ENCODE peak calls at places on chromosome 10, in four cellular contexts. M is suprapubic skin, O is AG04450, R is A549. T is an unnamed sample.

GRCh38 chr10:113026679-113027078 is 76.6 kb downstream of the TCF7L2 start:
- DNase-seq in R (no peak), M (no peak), O (peak), T (no peak)

GRCh38 chr10:98482096-98482495 is 35.4 kb upstream of the HPS1 start:
- DNase-seq in O (no peak), R (no peak), M (no peak), T (no peak)

GRCh38 chr10:6148908-6149307 is 53.8 kb upstream of the PFKFB3 start:
- DNase-seq in R (no peak), M (no peak), O (no peak), T (no peak)

GRCh38 chr10:17645591-17646345 is 1.8 kb downstream of the STAM start:
- DNase-seq in M (no peak), O (no peak), R (no peak), T (no peak)

GRCh38 chr10:127012769-127013152 is 107.5 kb downstream of the DOCK1 start:
- DNase-seq in O (no peak), M (peak), R (no peak), T (no peak)

GRCh38 chr10:112728118-112728963 is 221.7 kb upstream of the TCF7L2 start:
- DNase-seq in O (no peak), R (no peak), M (no peak), T (no peak)

GRCh38 chr10:52451817-52452216 is 137.7 kb downstream of the DKK1 start:
- DNase-seq in M (no peak), R (peak), O (no peak), T (no peak)

GRCh38 chr10:95388539-95388938 is 97.7 kb upstream of the PDLIM1 start:
- DNase-seq in M (no peak), O (no peak), R (peak), T (no peak)

GRCh38 chr10:108422286-108422685 is 1257.8 kb upstream of the SORCS1 start:
- DNase-seq in M (no peak), O (no peak), R (no peak), T (no peak)

GRCh38 chr10:6347391-6347951 is 144.7 kb downstream of the PFKFB3 start:
- DNase-seq in M (no peak), R (no peak), O (no peak), T (no peak)

GRCh38 chr10:127908106-127908957 is 1.4 kb downstream of the PTPRE start:
- DNase-seq in O (no peak), M (no peak), R (no peak), T (peak)

GRCh38 chr10:109698121-109698520 is 225.2 kb downstream of the XPNPEP1 start:
- DNase-seq in O (no peak), R (no peak), M (no peak), T (no peak)

GRCh38 chr10:87935290-87936141 is 72.1 kb downstream of the PTEN start:
- DNase-seq in O (peak), R (no peak), M (no peak), T (no peak)

GRCh38 chr10:89151857-89152256 is 55.3 kb downstream of the CH25H start:
- DNase-seq in O (peak), R (no peak), M (no peak), T (no peak)

GRCh38 chr10:62148155-62148554 is 120.5 kb downstream of the RTKN2 start:
- DNase-seq in M (no peak), O (no peak), R (no peak), T (no peak)

GRCh38 chr10:10629512-10629911 is 388.2 kb upstream of the CELF2 start:
- DNase-seq in M (no peak), R (no peak), O (no peak), T (no peak)

GRCh38 chr10:120805014-120805805 is 46.0 kb upstream of the WDR11 start:
- DNase-seq in R (no peak), M (no peak), O (no peak), T (no peak)

GRCh38 chr10:15280462-15280861 is 90.6 kb downstream of the FAM171A1 start:
- DNase-seq in M (no peak), O (no peak), R (no peak), T (no peak)

GRCh38 chr10:12357525-12358151 is 8.3 kb downstream of the CAMK1D start:
- DNase-seq in O (no peak), M (no peak), R (no peak), T (no peak)

GRCh38 chr10:50316695-50317648 is 65.7 kb upstream of the ASAH2 start:
- DNase-seq in O (no peak), M (no peak), R (no peak), T (no peak)

GRCh38 chr10:95327367-95327766 is 36.6 kb upstream of the PDLIM1 start:
- DNase-seq in R (no peak), O (no peak), M (no peak), T (peak)

GRCh38 chr10:47383254-47384147 is 592 bp downstream of the ZNF488 start:
- DNase-seq in M (no peak), R (no peak), O (no peak), T (no peak)

GRCh38 chr10:119501690-119502089 is 40.8 kb downstream of the RGS10 start:
- DNase-seq in M (no peak), R (no peak), O (no peak), T (no peak)

GRCh38 chr10:11555556-11555955 is 55.9 kb downstream of the USP6NL start:
- DNase-seq in M (no peak), O (no peak), R (no peak), T (no peak)

GRCh38 chr10:127406018-127406550 is 143.0 kb upstream of the NPS start:
- DNase-seq in M (peak), O (no peak), R (no peak), T (peak)

GRCh38 chr10:91575044-91575610 is 57.7 kb downstream of the PPP1R3C start:
- DNase-seq in M (no peak), R (no peak), O (no peak), T (no peak)

GRCh38 chr10:115355162-115355760 is 262.1 kb downstream of the ATRNL1 start:
- DNase-seq in R (peak), O (peak), M (no peak), T (no peak)

GRCh38 chr10:31172925-31173324 is 141.3 kb upstream of the ZNF438 start:
- DNase-seq in M (no peak), R (no peak), O (no peak), T (no peak)

GRCh38 chr10:71743866-71744265 is 24.3 kb upstream of the C10orf105 start:
- DNase-seq in R (no peak), M (no peak), O (no peak), T (no peak)
- TF ChIP-seq CTCF in R (no peak), M (no peak), O (no peak), T (no peak)

GRCh38 chr10:97292097-97292861 is at the start of gene ARHGAP19:
- DNase-seq in R (peak), M (peak), O (peak), T (peak)
- TF ChIP-seq CTCF in R (peak), M (no peak), O (peak), T (no peak)

GRCh38 chr10:78964952-78965633 is 103.7 kb upstream of the ZMIZ1 start:
- DNase-seq in R (peak), O (no peak), M (no peak), T (peak)
- TF ChIP-seq CTCF in R (no peak), O (no peak), M (no peak), T (no peak)

GRCh38 chr10:34028936-34029335 is 694.5 kb upstream of the NRP1 start:
- DNase-seq in O (no peak), R (no peak), M (no peak), T (no peak)
- TF ChIP-seq CTCF in O (no peak), R (no peak), M (no peak), T (no peak)

GRCh38 chr10:77251297-77252013 is 386.2 kb downstream of the KCNMA1 start:
- DNase-seq in M (no peak), R (peak), O (no peak), T (no peak)
- TF ChIP-seq CTCF in M (no peak), R (peak), O (peak), T (peak)

GRCh38 chr10:27724287-27724686 is 21.3 kb downstream of the MKX start:
- DNase-seq in M (no peak), R (no peak), O (no peak), T (no peak)
- TF ChIP-seq CTCF in M (no peak), R (peak), O (peak), T (no peak)

DNA sequence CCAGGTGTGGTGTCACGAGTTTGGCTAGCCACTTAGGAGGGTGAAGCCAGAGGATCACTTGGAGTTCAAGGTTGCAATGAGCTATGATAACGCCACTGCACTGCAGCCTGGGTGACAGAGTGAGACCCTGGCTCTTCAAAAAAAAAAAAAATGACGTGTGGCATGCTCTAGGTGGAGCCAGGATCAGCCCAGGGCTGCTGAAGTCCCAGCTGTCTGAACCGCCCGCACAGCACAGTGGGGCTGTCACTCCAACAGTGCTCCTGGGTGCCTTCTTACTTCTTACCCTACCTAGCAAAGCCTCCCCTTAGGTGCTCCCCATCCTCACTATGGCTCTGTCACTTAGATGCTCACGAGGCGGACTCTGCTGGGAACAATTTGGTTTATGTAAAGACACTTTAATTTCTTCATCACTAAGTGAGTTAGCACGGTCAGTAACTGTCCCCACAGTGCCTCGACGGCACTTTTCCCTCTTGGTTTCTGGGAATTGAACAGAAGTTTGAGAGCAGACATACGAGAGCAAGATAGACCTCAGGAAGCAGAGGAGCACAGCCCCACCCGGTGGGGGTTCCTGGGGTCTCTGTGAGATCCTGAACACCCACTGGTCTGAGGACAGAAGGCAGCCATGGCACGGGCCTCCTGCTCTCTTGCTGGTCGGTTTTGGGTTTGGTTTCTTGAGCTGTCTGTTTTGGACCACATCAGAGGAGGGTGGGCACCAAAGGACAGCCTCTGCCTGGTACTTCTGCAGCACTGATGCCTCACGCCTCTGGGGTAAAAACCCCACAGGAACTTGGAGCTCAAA is 66.2 kb upstream of the BTBD16 start:
- DNase-seq in M (no peak), O (no peak), R (no peak), T (no peak)
- TF ChIP-seq CTCF in M (no peak), O (no peak), R (no peak), T (no peak)

GRCh38 chr10:73593110-73593509 is 2.0 kb upstream of the USP54 start:
- DNase-seq in O (no peak), R (no peak), M (no peak), T (no peak)

GRCh38 chr10:73591578-73591902 is 398 bp upstream of the USP54 start:
- DNase-seq in R (peak), O (no peak), M (no peak), T (no peak)

GRCh38 chr10:73593812-73594211 is 2.7 kb upstream of the USP54 start:
- DNase-seq in M (no peak), R (no peak), O (no peak), T (no peak)

GRCh38 chr10:73590881-73591577 is at the start of gene USP54:
- DNase-seq in R (peak), M (no peak), O (no peak), T (no peak)

GRCh38 chr10:73591935-73592699 is 975 bp upstream of the USP54 start:
- DNase-seq in O (no peak), R (peak), M (peak), T (peak)
- TF ChIP-seq CTCF in O (no peak), R (no peak), M (no peak), T (no peak)

GRCh38 chr10:125521721-125522680 is 161.0 kb downstream of the TEX36 start:
- DNase-seq in M (no peak), O (no peak), R (peak), T (no peak)
- TF ChIP-seq CTCF in M (no peak), O (peak), R (peak), T (no peak)

T was measured in sigmoid colon.